ENCODE peak calls at places on chromosomes 5 and 9, in eight cellular contexts. A, F, K, W, I, P, N and E are unnamed samples.

GRCh38 chr9:136861874-136862457 is 4.1 kb downstream of the EDF1 start:
- DNase-seq in A (no peak), F (no peak), K (no peak), W (no peak), I (no peak), P (no peak), N (no peak), E (no peak)

GRCh38 chr5:111320953-111321352 is 96.8 kb downstream of the CAMK4 start:
- DNase-seq in A (no peak), F (no peak), K (no peak), W (no peak), I (no peak), P (no peak), N (no peak), E (no peak)

GRCh38 chr9:37936965-37937364 is 33.0 kb upstream of the SLC25A51 start:
- DNase-seq in A (peak), F (no peak), K (peak), W (no peak), I (no peak), P (no peak), N (no peak), E (peak)

GRCh38 chr5:157801-158200 is 33.5 kb upstream of the LRRC14B start:
- DNase-seq in A (no peak), F (no peak), K (no peak), W (no peak), I (no peak), P (peak), N (no peak), E (no peak)

GRCh38 chr9:121305269-121305994 is 37.5 kb downstream of the GSN start:
- DNase-seq in A (no peak), F (no peak), K (no peak), W (no peak), I (no peak), P (peak), N (no peak), E (no peak)

GRCh38 chr5:135973323-135974018 is 18.7 kb upstream of the LECT2 start:
- DNase-seq in A (peak), F (no peak), K (peak), W (no peak), I (no peak), P (no peak), N (no peak), E (peak)

GRCh38 chr9:78091736-78092135 is 60.1 kb upstream of the GNAQ start:
- DNase-seq in A (no peak), F (no peak), K (no peak), W (no peak), I (no peak), P (no peak), N (no peak), E (peak)

GRCh38 chr9:110767559-110768063 is 99.0 kb downstream of the MUSK start:
- DNase-seq in A (peak), F (no peak), K (peak), W (no peak), I (no peak), P (peak), N (no peak), E (peak)

GRCh38 chr5:138651767-138652117 is 76.5 kb upstream of the HSPA9 start:
- DNase-seq in A (no peak), F (no peak), K (no peak), W (no peak), I (no peak), P (no peak), N (no peak), E (no peak)

GRCh38 chr5:919356-920000 is 26.8 kb downstream of the TRIP13 start:
- DNase-seq in A (no peak), F (no peak), K (no peak), W (no peak), I (peak), P (no peak), N (no peak), E (peak)

GRCh38 chr9:87267251-87267679 is 230.4 kb upstream of the DAPK1 start:
- DNase-seq in A (no peak), F (no peak), K (peak), W (no peak), I (no peak), P (no peak), N (no peak), E (no peak)

GRCh38 chr9:135906291-135907005 is 898 bp downstream of the CAMSAP1 start:
- DNase-seq in A (peak), F (peak), K (no peak), W (no peak), I (no peak), P (no peak), N (no peak), E (peak)

GRCh38 chr5:15936505-15937245 is 242.9 kb downstream of the MARCHF11 start:
- DNase-seq in A (no peak), F (no peak), K (no peak), W (no peak), I (no peak), P (peak), N (no peak), E (no peak)

GRCh38 chr9:110316255-110316921 is 21.3 kb downstream of the TXNDC8 start:
- DNase-seq in A (no peak), F (no peak), K (no peak), W (no peak), I (no peak), P (no peak), N (no peak), E (no peak)

GRCh38 chr9:79572891-79573696 is 1.3 kb downstream of the TLE4 start:
- DNase-seq in A (no peak), F (peak), K (peak), W (peak), I (peak), P (peak), N (peak), E (no peak)

GRCh38 chr9:77649109-77649812 is 1.1 kb upstream of the GNA14 start:
- DNase-seq in A (no peak), F (no peak), K (peak), W (no peak), I (no peak), P (no peak), N (no peak), E (peak)

GRCh38 chr9:561430-561829 is 280.1 kb upstream of the DMRT1 start:
- DNase-seq in A (no peak), F (no peak), K (no peak), W (no peak), I (no peak), P (no peak), N (no peak), E (peak)

GRCh38 chr9:130189840-130190239 is 17.6 kb downstream of the NCS1 start:
- DNase-seq in A (peak), F (no peak), K (no peak), W (no peak), I (no peak), P (no peak), N (no peak), E (peak)

GRCh38 chr5:61416010-61416409 is 84.0 kb downstream of the ZSWIM6 start:
- DNase-seq in A (peak), F (no peak), K (no peak), W (no peak), I (no peak), P (no peak), N (no peak), E (peak)

GRCh38 chr9:127805620-127806019 is 2.9 kb downstream of the FPGS start:
- DNase-seq in A (no peak), F (peak), K (no peak), W (no peak), I (no peak), P (no peak), N (no peak), E (peak)

GRCh38 chr9:93093081-93093448 is 3.0 kb upstream of the CARD19 start:
- DNase-seq in A (no peak), F (no peak), K (no peak), W (no peak), I (no peak), P (peak), N (peak), E (no peak)

GRCh38 chr9:34446468-34446891 is 11.9 kb downstream of the FAM219A start:
- DNase-seq in A (peak), F (no peak), K (peak), W (no peak), I (no peak), P (no peak), N (no peak), E (peak)

GRCh38 chr5:19709403-19709802 is 278.6 kb downstream of the CDH18 start:
- DNase-seq in A (no peak), F (no peak), K (no peak), W (no peak), I (no peak), P (no peak), N (no peak), E (no peak)

GRCh38 chr5:1789838-1790462 is 9.7 kb downstream of the MRPL36 start:
- DNase-seq in A (peak), F (no peak), K (peak), W (no peak), I (no peak), P (peak), N (no peak), E (peak)

GRCh38 chr9:89179920-89180667 is 1.5 kb upstream of the SHC3 start:
- DNase-seq in A (peak), F (peak), K (peak), W (no peak), I (peak), P (peak), N (peak), E (peak)

GRCh38 chr5:91928751-91929521 is 545.8 kb upstream of the ARRDC3 start:
- DNase-seq in A (peak), F (no peak), K (peak), W (no peak), I (no peak), P (no peak), N (no peak), E (peak)

GRCh38 chr9:85114799-85115198 is 445.3 kb downstream of the NTRK2 start:
- DNase-seq in A (no peak), F (no peak), K (no peak), W (no peak), I (no peak), P (no peak), N (no peak), E (peak)